ENCODE peak calls at places on chromosomes 6 and 20, in six cellular contexts. V, C, E, S, K and H are unnamed samples.
A peak's percentile ranks its signal among the peaks of the same experiment; 100 is the strongest.

GRCh38 chr6:11869656-11870340 is 91.2 kb upstream of the ADTRP start:
- DNase-seq in V (no peak), C (no peak), E (no peak), S (peak; percentile 46), K (no peak), H (no peak)

GRCh38 chr20:58720890-58721289 is 28.3 kb downstream of the NPEPL1 start:
- DNase-seq in V (no peak), C (no peak), E (no peak), S (no peak), K (no peak), H (no peak)

GRCh38 chr6:103874575-103874974 is 985.1 kb downstream of the HACE1 start:
- DNase-seq in V (no peak), C (no peak), E (no peak), S (no peak), K (no peak), H (no peak)

GRCh38 chr6:152272486-152272885 is 364.7 kb downstream of the SYNE1 start:
- DNase-seq in V (no peak), C (no peak), E (no peak), S (no peak), K (no peak), H (no peak)

GRCh38 chr20:17442588-17442987 is 88.6 kb downstream of the BFSP1 start:
- DNase-seq in V (no peak), C (no peak), E (no peak), S (no peak), K (no peak), H (no peak)

GRCh38 chr6:3870528-3870925 is 21.4 kb downstream of the FAM50B start:
- DNase-seq in V (no peak), C (no peak), E (no peak), S (no peak), K (no peak), H (no peak)

GRCh38 chr6:53746442-53747103 is 48.2 kb upstream of the LRRC1 start:
- DNase-seq in V (no peak), C (no peak), E (no peak), S (no peak), K (no peak), H (no peak)

GRCh38 chr6:43255408-43256054 is 12.2 kb downstream of the TTBK1 start:
- DNase-seq in V (no peak), C (no peak), E (no peak), S (no peak), K (no peak), H (no peak)

GRCh38 chr20:41185013-41185757 is 47.8 kb downstream of the PLCG1 start:
- DNase-seq in V (no peak), C (no peak), E (peak; percentile 36), S (no peak), K (no peak), H (peak; percentile 1)

GRCh38 chr6:144283781-144284473 is 1.2 kb upstream of the UTRN start:
- DNase-seq in V (no peak), C (no peak), E (no peak), S (no peak), K (peak; percentile 26), H (no peak)

GRCh38 chr20:53127027-53127426 is 154.9 kb downstream of the TSHZ2 start:
- DNase-seq in V (no peak), C (no peak), E (no peak), S (no peak), K (no peak), H (no peak)

GRCh38 chr20:16123623-16124022 is 449.6 kb downstream of the KIF16B start:
- DNase-seq in V (no peak), C (no peak), E (no peak), S (no peak), K (no peak), H (no peak)

GRCh38 chr6:14453712-14454466 is 336.3 kb downstream of the CD83 start:
- DNase-seq in V (no peak), C (no peak), E (no peak), S (no peak), K (no peak), H (no peak)

GRCh38 chr6:27582928-27583725 is 110.2 kb upstream of the ZNF184 start:
- DNase-seq in V (peak; percentile 64), C (peak; percentile 14), E (no peak), S (peak; percentile 56), K (peak; percentile 59), H (peak; percentile 48)

GRCh38 chr20:32506721-32507120 is 78.4 kb downstream of the NOL4L start:
- DNase-seq in V (no peak), C (no peak), E (no peak), S (no peak), K (no peak), H (no peak)

GRCh38 chr20:43744121-43744520 is 17.3 kb upstream of the GTSF1L start:
- DNase-seq in V (no peak), C (no peak), E (no peak), S (no peak), K (no peak), H (peak; percentile 27)

GRCh38 chr6:158018370-158018771 is 36.7 kb downstream of the SYNJ2 start:
- DNase-seq in V (no peak), C (no peak), E (no peak), S (no peak), K (no peak), H (no peak)

GRCh38 chr6:36427781-36428345 is 14.8 kb downstream of the PXT1 start:
- DNase-seq in V (no peak), C (no peak), E (no peak), S (no peak), K (no peak), H (no peak)

GRCh38 chr6:10030942-10031537 is 383.8 kb downstream of the TFAP2A start:
- DNase-seq in V (peak; percentile 22), C (no peak), E (no peak), S (no peak), K (peak; percentile 46), H (peak; percentile 14)

GRCh38 chr6:125094563-125094962 is 59.0 kb upstream of the TPD52L1 start:
- DNase-seq in V (no peak), C (no peak), E (no peak), S (no peak), K (no peak), H (no peak)

GRCh38 chr20:38853759-38854158 is 48.3 kb downstream of the PPP1R16B start:
- DNase-seq in V (no peak), C (no peak), E (no peak), S (no peak), K (no peak), H (no peak)

GRCh38 chr6:152124432-152125074 is 317.1 kb downstream of the ESR1 start:
- DNase-seq in V (peak; percentile 62), C (no peak), E (no peak), S (peak; percentile 68), K (peak; percentile 60), H (peak; percentile 54)

GRCh38 chr20:973785-974194 is 28.3 kb downstream of the RSPO4 start:
- DNase-seq in V (peak; percentile 74), C (no peak), E (no peak), S (peak; percentile 31), K (peak; percentile 75), H (peak; percentile 62)

GRCh38 chr20:8094415-8094818 is 37.6 kb upstream of the PLCB1 start:
- DNase-seq in V (no peak), C (no peak), E (peak; percentile 63), S (peak; percentile 90), K (no peak), H (peak; percentile 72)